ENCODE peak calls at places on chromosomes 3 and 15, in six cellular contexts. X is nucleus accumbens; O is amniotic epithelial cell; Y is stimulated activated naive B cell treated with anti-CD40 and anti-IgM and Interleukin-4, amounts not matched to agents 10 μg/mL and 1 μg/mL and 100 μg/mL, for 72 hours; U is GM04504; N is left ventricle myocardium inferior. A is an unnamed sample.

GRCh38 chr15:80835338-80835737 is 56.2 kb downstream of the CEMIP start:
- DNase-seq in X (no peak), Y (no peak), U (no peak), O (no peak), N (no peak), A (no peak)

GRCh38 chr3:57060089-57060829 is at the start of gene SPATA12:
- DNase-seq in N (peak; percentile 33), U (peak; percentile 69), Y (no peak), X (peak; percentile 73), O (peak; percentile 83), A (no peak)

GRCh38 chr3:141076026-141076797 is 25.1 kb downstream of the SPSB4 start:
- DNase-seq in N (no peak), X (no peak), U (no peak), Y (no peak), O (no peak), A (no peak)

GRCh38 chr15:101332061-101332467 is 37.0 kb upstream of the SNRPA1 start:
- DNase-seq in U (no peak), X (no peak), N (no peak), Y (no peak), O (no peak), A (no peak)

GRCh38 chr3:46075816-46076215 is 48.5 kb upstream of the XCR1 start:
- DNase-seq in O (no peak), U (no peak), Y (no peak), N (no peak), X (no peak), A (no peak)

GRCh38 chr3:120425877-120426276 is 24.9 kb downstream of the FSTL1 start:
- DNase-seq in U (peak; percentile 83), X (peak; percentile 24), N (no peak), O (peak; percentile 85), Y (no peak), A (no peak)

GRCh38 chr15:79310612-79310984 is 314 bp upstream of the TMED3 start:
- DNase-seq in U (no peak), N (no peak), O (peak; percentile 25), Y (no peak), X (no peak), A (no peak)

GRCh38 chr3:42014949-42015533 is 53.1 kb upstream of the ULK4 start:
- DNase-seq in X (peak; percentile 26), U (no peak), N (peak; percentile 73), O (no peak), Y (no peak), A (no peak)

GRCh38 chr15:89611317-89611716 is 36.0 kb downstream of the TICRR start:
- DNase-seq in U (no peak), N (no peak), O (no peak), X (no peak), Y (no peak), A (no peak)

GRCh38 chr15:33700695-33701303 is 267.5 kb upstream of the CHRM5 start:
- DNase-seq in U (peak; percentile 41), N (peak; percentile 45), O (peak; percentile 67), X (peak; percentile 23), Y (peak; percentile 60), A (peak; percentile 21)

GRCh38 chr3:52032702-52033408 is 23.5 kb downstream of the DUSP7 start:
- DNase-seq in O (no peak), X (peak; percentile 63), U (no peak), Y (no peak), N (no peak), A (no peak)

GRCh38 chr3:188728371-188728896 is 443.3 kb upstream of the TPRG1 start:
- DNase-seq in O (no peak), X (no peak), U (no peak), Y (no peak), N (no peak), A (no peak)

GRCh38 chr15:71337197-71337845 is 222.1 kb downstream of the THSD4 start:
- DNase-seq in U (no peak), N (no peak), O (peak; percentile 85), X (no peak), Y (no peak), A (no peak)

GRCh38 chr3:187783098-187783497 is 37.8 kb upstream of the BCL6 start:
- DNase-seq in X (no peak), U (peak; percentile 83), Y (no peak), O (peak; percentile 100), N (peak; percentile 32), A (no peak)

GRCh38 chr15:65818927-65819562 is 27.0 kb upstream of the DENND4A start:
- DNase-seq in Y (no peak), O (peak; percentile 35), X (no peak), N (no peak), U (no peak), A (peak; percentile 78)

GRCh38 chr3:87082806-87083440 is 92.0 kb upstream of the VGLL3 start:
- DNase-seq in X (no peak), N (no peak), O (peak; percentile 70), Y (no peak), U (peak; percentile 34), A (no peak)

GRCh38 chr3:113914646-113915045 is 33.2 kb upstream of the ZDHHC23 start:
- DNase-seq in X (no peak), U (peak; percentile 74), Y (no peak), N (no peak), O (peak; percentile 16), A (no peak)

GRCh38 chr3:185420762-185421161 is 57.8 kb downstream of the MAP3K13 start:
- DNase-seq in U (no peak), Y (no peak), X (no peak), N (no peak), O (no peak), A (peak; percentile 11)

GRCh38 chr3:107767897-107768605 is 245.3 kb downstream of the BBX start:
- DNase-seq in O (peak; percentile 55), Y (no peak), U (peak; percentile 33), X (no peak), N (no peak), A (no peak)

GRCh38 chr3:118501152-118501551 is 533.5 kb downstream of the IGSF11 start:
- DNase-seq in U (no peak), O (no peak), Y (no peak), X (peak; percentile 39), N (peak; percentile 46), A (no peak)

GRCh38 chr15:40948706-40949473 is 4.4 kb upstream of the CHAC1 start:
- DNase-seq in N (no peak), O (no peak), U (no peak), X (no peak), Y (no peak), A (no peak)

GRCh38 chr3:123096126-123096525 is 29.3 kb downstream of the PDIA5 start:
- DNase-seq in O (no peak), U (no peak), Y (no peak), X (no peak), N (no peak), A (no peak)

GRCh38 chr3:6994081-6994668 is 133.3 kb downstream of the GRM7 start:
- DNase-seq in N (no peak), O (no peak), Y (no peak), X (no peak), U (no peak), A (no peak)

GRCh38 chr3:98954806-98955205 is 53.3 kb upstream of the DCBLD2 start:
- DNase-seq in Y (no peak), U (peak; percentile 45), X (no peak), N (no peak), O (no peak), A (no peak)

A was measured in GM12878.